ENCODE peak calls at places on chromosome 4, in seven cellular contexts. One of them, this sample, is unnamed.

GRCh38 chr4:74365761-74366160 is 816 bp downstream of the EREG start:
- DNase-seq in left lung: peak; percentile 67
- DNase-seq in tibial nerve: no peak
- DNase-seq in CD8-positive, alpha-beta T cell: no peak
- DNase-seq in upper lobe of right lung: peak; percentile 49
- DNase-seq in AG04450: no peak
- DNase-seq in neuronal stem cell: peak; percentile 6
- DNase-seq in this sample: peak; percentile 42

GRCh38 chr4:122639181-122639580 is 18.3 kb upstream of the IL21 start:
- DNase-seq in left lung: no peak
- DNase-seq in tibial nerve: no peak
- DNase-seq in CD8-positive, alpha-beta T cell: no peak
- DNase-seq in upper lobe of right lung: no peak
- DNase-seq in AG04450: no peak
- DNase-seq in neuronal stem cell: no peak
- DNase-seq in this sample: no peak

GRCh38 chr4:21067351-21067750 is 367.1 kb downstream of the PACRGL start:
- DNase-seq in left lung: no peak
- DNase-seq in tibial nerve: no peak
- DNase-seq in CD8-positive, alpha-beta T cell: no peak
- DNase-seq in upper lobe of right lung: no peak
- DNase-seq in AG04450: no peak
- DNase-seq in neuronal stem cell: no peak
- DNase-seq in this sample: no peak

GRCh38 chr4:185702147-185702663 is 109.8 kb downstream of the SORBS2 start:
- DNase-seq in left lung: no peak
- DNase-seq in tibial nerve: no peak
- DNase-seq in CD8-positive, alpha-beta T cell: no peak
- DNase-seq in upper lobe of right lung: no peak
- DNase-seq in AG04450: no peak
- DNase-seq in neuronal stem cell: no peak
- DNase-seq in this sample: no peak

GRCh38 chr4:53562409-53562808 is 28.9 kb downstream of the LNX1 start:
- DNase-seq in left lung: no peak
- DNase-seq in tibial nerve: no peak
- DNase-seq in CD8-positive, alpha-beta T cell: no peak
- DNase-seq in upper lobe of right lung: no peak
- DNase-seq in AG04450: no peak
- DNase-seq in neuronal stem cell: no peak
- DNase-seq in this sample: no peak

GRCh38 chr4:106746451-106746850 is 289.7 kb downstream of the DKK2 start:
- DNase-seq in left lung: no peak
- DNase-seq in tibial nerve: no peak
- DNase-seq in CD8-positive, alpha-beta T cell: no peak
- DNase-seq in upper lobe of right lung: no peak
- DNase-seq in AG04450: no peak
- DNase-seq in neuronal stem cell: no peak
- DNase-seq in this sample: peak; percentile 15

GRCh38 chr4:6509587-6509986 is 37.2 kb upstream of the PPP2R2C start:
- DNase-seq in left lung: no peak
- DNase-seq in tibial nerve: no peak
- DNase-seq in CD8-positive, alpha-beta T cell: no peak
- DNase-seq in upper lobe of right lung: peak; percentile 7
- DNase-seq in AG04450: no peak
- DNase-seq in neuronal stem cell: no peak
- DNase-seq in this sample: no peak

GRCh38 chr4:86706923-86707597 is 112.9 kb downstream of the PTPN13 start:
- DNase-seq in left lung: no peak
- DNase-seq in tibial nerve: no peak
- DNase-seq in CD8-positive, alpha-beta T cell: no peak
- DNase-seq in upper lobe of right lung: no peak
- DNase-seq in AG04450: no peak
- DNase-seq in neuronal stem cell: no peak
- DNase-seq in this sample: peak; percentile 32

GRCh38 chr4:13261486-13262257 is 222.5 kb downstream of the RAB28 start:
- DNase-seq in left lung: no peak
- DNase-seq in tibial nerve: no peak
- DNase-seq in CD8-positive, alpha-beta T cell: no peak
- DNase-seq in upper lobe of right lung: no peak
- DNase-seq in AG04450: no peak
- DNase-seq in neuronal stem cell: peak; percentile 3
- DNase-seq in this sample: peak; percentile 3

GRCh38 chr4:149031399-149031798 is 589.2 kb upstream of the NR3C2 start:
- DNase-seq in left lung: no peak
- DNase-seq in tibial nerve: no peak
- DNase-seq in CD8-positive, alpha-beta T cell: no peak
- DNase-seq in upper lobe of right lung: no peak
- DNase-seq in AG04450: no peak
- DNase-seq in neuronal stem cell: no peak
- DNase-seq in this sample: peak; percentile 26

GRCh38 chr4:54685810-54686209 is 28.1 kb downstream of the KIT start:
- DNase-seq in left lung: no peak
- DNase-seq in tibial nerve: no peak
- DNase-seq in CD8-positive, alpha-beta T cell: no peak
- DNase-seq in upper lobe of right lung: no peak
- DNase-seq in AG04450: no peak
- DNase-seq in neuronal stem cell: no peak
- DNase-seq in this sample: no peak

GRCh38 chr4:75902352-75902751 is at the start of gene PPEF2:
- DNase-seq in left lung: no peak
- DNase-seq in tibial nerve: no peak
- DNase-seq in CD8-positive, alpha-beta T cell: no peak
- DNase-seq in upper lobe of right lung: no peak
- DNase-seq in AG04450: no peak
- DNase-seq in neuronal stem cell: no peak
- DNase-seq in this sample: no peak

GRCh38 chr4:152257601-152258066 is 278.3 kb downstream of the FBXW7 start:
- DNase-seq in left lung: no peak
- DNase-seq in tibial nerve: no peak
- DNase-seq in CD8-positive, alpha-beta T cell: no peak
- DNase-seq in upper lobe of right lung: no peak
- DNase-seq in AG04450: no peak
- DNase-seq in neuronal stem cell: peak; percentile 12
- DNase-seq in this sample: no peak

GRCh38 chr4:183594823-183595222 is 64.2 kb downstream of the RWDD4 start:
- DNase-seq in left lung: no peak
- DNase-seq in tibial nerve: no peak
- DNase-seq in CD8-positive, alpha-beta T cell: no peak
- DNase-seq in upper lobe of right lung: no peak
- DNase-seq in AG04450: no peak
- DNase-seq in neuronal stem cell: no peak
- DNase-seq in this sample: no peak

GRCh38 chr4:165425629-165426028 is 46.8 kb downstream of the CPE start:
- DNase-seq in left lung: no peak
- DNase-seq in tibial nerve: no peak
- DNase-seq in CD8-positive, alpha-beta T cell: no peak
- DNase-seq in upper lobe of right lung: no peak
- DNase-seq in AG04450: no peak
- DNase-seq in neuronal stem cell: no peak
- DNase-seq in this sample: no peak

GRCh38 chr4:186844059-186844681 is 120.5 kb upstream of the FAT1 start:
- DNase-seq in left lung: no peak
- DNase-seq in tibial nerve: no peak
- DNase-seq in CD8-positive, alpha-beta T cell: no peak
- DNase-seq in upper lobe of right lung: no peak
- DNase-seq in AG04450: peak; percentile 26
- DNase-seq in neuronal stem cell: peak; percentile 69
- DNase-seq in this sample: peak; percentile 68

GRCh38 chr4:71259305-71259704 is 79.5 kb upstream of the SLC4A4 start:
- DNase-seq in left lung: no peak
- DNase-seq in tibial nerve: no peak
- DNase-seq in CD8-positive, alpha-beta T cell: no peak
- DNase-seq in upper lobe of right lung: no peak
- DNase-seq in AG04450: no peak
- DNase-seq in neuronal stem cell: no peak
- DNase-seq in this sample: no peak

GRCh38 chr4:25221377-25221776 is 12.5 kb upstream of the PI4K2B start:
- DNase-seq in left lung: no peak
- DNase-seq in tibial nerve: no peak
- DNase-seq in CD8-positive, alpha-beta T cell: no peak
- DNase-seq in upper lobe of right lung: no peak
- DNase-seq in AG04450: no peak
- DNase-seq in neuronal stem cell: no peak
- DNase-seq in this sample: no peak
- H3K9me3 ChIP-seq in left lung: peaks cover 70% of the 10 kb centered on the region
- H3K9me3 ChIP-seq in tibial nerve: peaks cover 11% of the 10 kb centered on the region
- H3K9me3 ChIP-seq in CD8-positive, alpha-beta T cell: peaks cover 26% of the 10 kb centered on the region
- H3K9me3 ChIP-seq in upper lobe of right lung: peaks cover 14% of the 10 kb centered on the region
- H3K9me3 ChIP-seq in AG04450: peaks cover 17% of the 10 kb centered on the region
- H3K9me3 ChIP-seq in neuronal stem cell: peaks cover 8% of the 10 kb centered on the region
- H3K9me3 ChIP-seq in this sample: no peaks in the 10 kb centered on the region

GRCh38 chr4:177010421-177010820 is 217.7 kb upstream of the VEGFC start:
- DNase-seq in left lung: no peak
- DNase-seq in tibial nerve: no peak
- DNase-seq in CD8-positive, alpha-beta T cell: no peak
- DNase-seq in upper lobe of right lung: no peak
- DNase-seq in AG04450: no peak
- DNase-seq in neuronal stem cell: no peak
- DNase-seq in this sample: no peak
- H3K9me3 ChIP-seq in left lung: peaks cover 16% of the 10 kb centered on the region
- H3K9me3 ChIP-seq in tibial nerve: no peaks in the 10 kb centered on the region
- H3K9me3 ChIP-seq in CD8-positive, alpha-beta T cell: no peaks in the 10 kb centered on the region
- H3K9me3 ChIP-seq in upper lobe of right lung: peaks cover 7% of the 10 kb centered on the region
- H3K9me3 ChIP-seq in AG04450: peaks cover 7% of the 10 kb centered on the region
- H3K9me3 ChIP-seq in neuronal stem cell: peaks cover 6% of the 10 kb centered on the region
- H3K9me3 ChIP-seq in this sample: no peaks in the 10 kb centered on the region

DNA sequence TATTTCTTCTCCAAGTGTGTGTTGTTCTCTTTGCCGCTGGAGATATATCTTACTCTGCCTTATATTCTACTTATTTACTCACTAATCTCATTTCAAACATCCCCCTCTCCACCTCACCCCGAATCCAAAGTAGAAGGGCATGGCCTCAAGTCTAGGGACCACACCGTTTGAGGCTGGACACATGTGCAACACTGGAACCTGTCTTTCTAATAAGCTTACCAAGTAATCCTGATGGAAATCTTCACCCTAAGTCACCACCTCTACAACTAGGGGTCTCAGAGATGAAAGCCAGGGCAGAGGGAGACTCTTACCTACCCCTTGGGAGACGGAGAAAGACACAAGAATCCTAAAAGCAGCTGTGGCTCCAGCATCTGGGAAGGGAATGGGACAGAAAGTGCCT is 6.0 kb downstream of the PROM1 start:
- DNase-seq in left lung: no peak
- DNase-seq in tibial nerve: no peak
- DNase-seq in CD8-positive, alpha-beta T cell: no peak
- DNase-seq in upper lobe of right lung: no peak
- DNase-seq in AG04450: no peak
- DNase-seq in neuronal stem cell: no peak
- DNase-seq in this sample: no peak
- H3K9me3 ChIP-seq in left lung: no peaks in the 10 kb centered on the region
- H3K9me3 ChIP-seq in tibial nerve: no peaks in the 10 kb centered on the region
- H3K9me3 ChIP-seq in CD8-positive, alpha-beta T cell: no peaks in the 10 kb centered on the region
- H3K9me3 ChIP-seq in upper lobe of right lung: no peaks in the 10 kb centered on the region
- H3K9me3 ChIP-seq in AG04450: no peaks in the 10 kb centered on the region
- H3K9me3 ChIP-seq in neuronal stem cell: no peaks in the 10 kb centered on the region
- H3K9me3 ChIP-seq in this sample: no peaks in the 10 kb centered on the region

DNA sequence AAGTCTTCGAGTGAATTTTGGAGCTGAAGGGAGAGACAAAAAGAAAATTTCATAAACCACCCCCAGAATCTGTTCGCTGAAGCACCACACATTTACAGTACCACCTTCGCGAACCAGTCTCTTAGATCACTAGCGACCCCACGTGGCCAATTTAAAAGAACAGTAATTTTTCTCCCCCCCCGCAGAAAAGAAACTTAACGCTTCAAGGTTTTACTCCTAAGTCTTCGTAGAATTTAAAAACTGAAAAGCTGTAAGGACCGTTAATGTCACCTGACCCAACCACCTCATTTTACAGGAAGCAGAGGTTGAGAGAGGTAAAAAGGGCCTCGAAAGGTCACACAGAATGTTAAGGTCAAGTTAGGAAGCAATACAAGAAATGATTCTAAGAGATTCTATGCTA is 187.5 kb downstream of the QDPR start:
- DNase-seq in left lung: no peak
- DNase-seq in tibial nerve: peak; percentile 26
- DNase-seq in CD8-positive, alpha-beta T cell: peak; percentile 41
- DNase-seq in upper lobe of right lung: no peak
- DNase-seq in AG04450: peak; percentile 62
- DNase-seq in neuronal stem cell: peak; percentile 38
- DNase-seq in this sample: peak; percentile 59
- H3K9me3 ChIP-seq in left lung: no peaks in the 10 kb centered on the region
- H3K9me3 ChIP-seq in tibial nerve: no peaks in the 10 kb centered on the region
- H3K9me3 ChIP-seq in CD8-positive, alpha-beta T cell: no peaks in the 10 kb centered on the region
- H3K9me3 ChIP-seq in upper lobe of right lung: no peaks in the 10 kb centered on the region
- H3K9me3 ChIP-seq in AG04450: peaks cover 12% of the 10 kb centered on the region
- H3K9me3 ChIP-seq in neuronal stem cell: peaks cover 1% of the 10 kb centered on the region
- H3K9me3 ChIP-seq in this sample: no peaks in the 10 kb centered on the region